ENCODE peak calls at places on chromosomes 12 and 14, in ten cellular contexts. V, G, H, W, C, E, B, J, P and Y are unnamed samples.

GRCh38 chr14:94665121-94665520 is 52.9 kb downstream of the SERPINA3 start:
- DNase-seq in V (peak), G (no peak), H (no peak), W (no peak), C (no peak), E (no peak), B (no peak), J (no peak), P (peak), Y (peak)

GRCh38 chr12:88897723-88898122 is 317.5 kb upstream of the KITLG start:
- DNase-seq in V (no peak), G (no peak), H (no peak), W (no peak), C (no peak), E (no peak), B (no peak), J (no peak), P (peak), Y (no peak)

GRCh38 chr12:116393859-116394650 is 116.6 kb upstream of the MED13L start:
- DNase-seq in V (no peak), G (no peak), H (no peak), W (no peak), C (no peak), E (no peak), B (no peak), J (no peak), P (no peak), Y (no peak)

GRCh38 chr12:125873031-125873430 is 807.8 kb downstream of the AACS start:
- DNase-seq in V (no peak), G (no peak), H (no peak), W (no peak), C (no peak), E (no peak), B (no peak), J (no peak), P (peak), Y (no peak)

GRCh38 chr12:96366255-96366654 is 34.0 kb downstream of the CDK17 start:
- DNase-seq in V (no peak), G (no peak), H (no peak), W (no peak), C (no peak), E (no peak), B (no peak), J (no peak), P (no peak), Y (no peak)

GRCh38 chr12:5043589-5044419 is at the start of gene KCNA5:
- DNase-seq in V (no peak), G (peak), H (no peak), W (peak), C (no peak), E (peak), B (no peak), J (peak), P (no peak), Y (peak)

GRCh38 chr14:75402867-75403413 is 24.9 kb upstream of the JDP2 start:
- DNase-seq in V (no peak), G (no peak), H (no peak), W (no peak), C (no peak), E (no peak), B (no peak), J (no peak), P (no peak), Y (no peak)

GRCh38 chr12:57718641-57719528 is 19.7 kb downstream of the AGAP2 start:
- DNase-seq in V (no peak), G (no peak), H (no peak), W (no peak), C (no peak), E (no peak), B (no peak), J (no peak), P (no peak), Y (peak)

GRCh38 chr12:51012570-51013236 is 13.5 kb downstream of the SLC11A2 start:
- DNase-seq in V (no peak), G (no peak), H (no peak), W (no peak), C (no peak), E (no peak), B (no peak), J (no peak), P (no peak), Y (no peak)

GRCh38 chr12:28941248-28941647 is 207.8 kb upstream of the FAR2 start:
- DNase-seq in V (peak), G (no peak), H (no peak), W (no peak), C (no peak), E (no peak), B (no peak), J (no peak), P (no peak), Y (no peak)

GRCh38 chr14:84708865-84709264 is 821.1 kb upstream of the FLRT2 start:
- DNase-seq in V (no peak), G (no peak), H (no peak), W (no peak), C (no peak), E (no peak), B (no peak), J (no peak), P (no peak), Y (no peak)

GRCh38 chr12:94041833-94042232 is 106.5 kb upstream of the PLXNC1 start:
- DNase-seq in V (no peak), G (no peak), H (no peak), W (no peak), C (no peak), E (no peak), B (no peak), J (no peak), P (no peak), Y (no peak)

GRCh38 chr14:90726656-90727055 is 89.6 kb downstream of the TTC7B start:
- DNase-seq in V (peak), G (peak), H (no peak), W (peak), C (no peak), E (peak), B (peak), J (no peak), P (peak), Y (no peak)

GRCh38 chr12:8037046-8037663 is 4.6 kb downstream of the FOXJ2 start:
- DNase-seq in V (no peak), G (no peak), H (no peak), W (no peak), C (no peak), E (no peak), B (no peak), J (no peak), P (no peak), Y (no peak)

GRCh38 chr12:115375188-115375991 is 691.4 kb upstream of the TBX3 start:
- DNase-seq in V (peak), G (no peak), H (no peak), W (no peak), C (no peak), E (no peak), B (no peak), J (no peak), P (peak), Y (no peak)

GRCh38 chr12:116420476-116420875 is 138.7 kb upstream of the MAP1LC3B2 start:
- DNase-seq in V (no peak), G (no peak), H (no peak), W (no peak), C (no peak), E (no peak), B (no peak), J (no peak), P (no peak), Y (no peak)

GRCh38 chr12:106274575-106275081 is 26.8 kb upstream of the CKAP4 start:
- DNase-seq in V (peak), G (no peak), H (no peak), W (no peak), C (no peak), E (no peak), B (no peak), J (no peak), P (no peak), Y (no peak)

GRCh38 chr12:47889040-47889439 is 15.8 kb downstream of the VDR start:
- DNase-seq in V (no peak), G (no peak), H (no peak), W (no peak), C (no peak), E (no peak), B (no peak), J (no peak), P (no peak), Y (no peak)

GRCh38 chr12:26130728-26131127 is 5.9 kb upstream of the BHLHE41 start:
- DNase-seq in V (no peak), G (no peak), H (no peak), W (no peak), C (no peak), E (no peak), B (no peak), J (no peak), P (no peak), Y (no peak)

GRCh38 chr12:27006797-27007467 is 7.3 kb downstream of the TM7SF3 start:
- DNase-seq in V (no peak), G (no peak), H (no peak), W (no peak), C (no peak), E (no peak), B (no peak), J (no peak), P (no peak), Y (no peak)

GRCh38 chr14:69818760-69819191 is 21.7 kb upstream of the SLC10A1 start:
- DNase-seq in V (peak), G (peak), H (peak), W (peak), C (peak), E (peak), B (peak), J (no peak), P (peak), Y (no peak)

GRCh38 chr14:33127531-33127930 is 188.9 kb downstream of the NPAS3 start:
- DNase-seq in V (no peak), G (no peak), H (no peak), W (no peak), C (no peak), E (no peak), B (no peak), J (no peak), P (peak), Y (no peak)

GRCh38 chr12:67531519-67531918 is 117.0 kb upstream of the DYRK2 start:
- DNase-seq in V (peak), G (no peak), H (no peak), W (no peak), C (no peak), E (no peak), B (no peak), J (no peak), P (peak), Y (no peak)

GRCh38 chr14:69715725-69716482 is 51.0 kb upstream of the SRSF5 start:
- DNase-seq in V (peak), G (peak), H (no peak), W (peak), C (peak), E (no peak), B (no peak), J (peak), P (peak), Y (no peak)

GRCh38 chr12:108939594-108939993 is 59.7 kb downstream of the DAO start:
- DNase-seq in V (no peak), G (no peak), H (no peak), W (no peak), C (no peak), E (peak), B (peak), J (no peak), P (peak), Y (no peak)

GRCh38 chr12:49730050-49730449 is 11.3 kb upstream of the TMBIM6 start:
- DNase-seq in V (no peak), G (no peak), H (no peak), W (no peak), C (no peak), E (no peak), B (no peak), J (no peak), P (no peak), Y (no peak)

GRCh38 chr14:77498120-77498979 is at the start of gene ISM2:
- DNase-seq in V (peak), G (peak), H (peak), W (peak), C (peak), E (peak), B (no peak), J (no peak), P (no peak), Y (no peak)